ENCODE peak calls at places on chromosomes 13 and 19, in ten cellular contexts. N, M, L, Q, B, A, C, V, O and Z are unnamed samples. For H4K20me1, the result is how much of the 10 kb centered on the place peaks cover.

GRCh38 chr19:33177417-33177976 is 16.6 kb upstream of the LRP3 start:
- DNase-seq in M (peak), N (no peak), A (peak), Q (peak), L (no peak), O (no peak), V (no peak), B (peak), C (peak), Z (no peak)

GRCh38 chr19:45769054-45769782 is at the start of gene SIX5:
- DNase-seq in L (peak), M (peak), C (peak), A (peak), O (peak), V (peak), N (peak), Q (peak), B (peak), Z (peak)

GRCh38 chr13:100124265-100124664 is 35.4 kb downstream of the PCCA start:
- DNase-seq in B (no peak), L (peak), V (no peak), A (no peak), N (no peak), O (no peak), M (no peak), Q (peak), C (no peak), Z (no peak)

GRCh38 chr19:51194527-51195315 is 30.2 kb upstream of the CD33 start:
- DNase-seq in Q (no peak), V (no peak), N (no peak), C (no peak), O (no peak), M (no peak), L (no peak), B (no peak), A (no peak), Z (peak)

GRCh38 chr19:5600797-5601196 is 21.8 kb downstream of the SAFB2 start:
- DNase-seq in Q (no peak), V (no peak), A (no peak), O (no peak), B (no peak), C (no peak), M (no peak), N (no peak), L (no peak), Z (no peak)

GRCh38 chr13:19957320-19958118 is 1.0 kb upstream of the ZMYM2 start:
- DNase-seq in A (peak), O (peak), B (peak), C (peak), V (no peak), N (peak), L (peak), M (peak), Q (peak), Z (peak)

GRCh38 chr19:12411893-12412292 is 10.8 kb upstream of the ZNF799 start:
- DNase-seq in M (no peak), V (no peak), N (no peak), O (no peak), A (no peak), Q (no peak), C (no peak), L (no peak), B (no peak), Z (no peak)

GRCh38 chr19:41746593-41747227 is 8.6 kb upstream of the CEACAM6 start:
- DNase-seq in C (peak), M (peak), A (peak), Q (peak), L (peak), N (peak), O (peak), B (peak), V (peak), Z (peak)

GRCh38 chr19:47520343-47520806 is 5.5 kb upstream of the NAPA start:
- DNase-seq in V (peak), B (no peak), N (no peak), M (peak), O (no peak), A (no peak), L (no peak), C (no peak), Q (no peak), Z (no peak)

GRCh38 chr19:52086481-52086880 is 9.1 kb downstream of the ZNF841 start:
- DNase-seq in O (no peak), L (no peak), A (no peak), V (no peak), B (no peak), C (no peak), Q (peak), N (peak), M (no peak), Z (peak)

GRCh38 chr19:40056505-40056904 is 474 bp upstream of the ZNF780B start:
- DNase-seq in L (no peak), N (no peak), C (no peak), Q (no peak), V (no peak), O (no peak), M (no peak), A (no peak), B (no peak), Z (no peak)

GRCh38 chr19:48969276-48970138 is 4.4 kb downstream of the FTL start:
- DNase-seq in M (no peak), A (no peak), B (no peak), C (peak), O (peak), V (peak), N (no peak), Q (peak), L (no peak), Z (no peak)

GRCh38 chr13:101065314-101065713 is 351.0 kb downstream of the NALCN start:
- DNase-seq in C (no peak), B (no peak), V (no peak), L (peak), M (no peak), A (no peak), O (no peak), N (no peak), Q (peak), Z (no peak)

GRCh38 chr13:98450012-98450411 is 126.9 kb downstream of the STK24 start:
- DNase-seq in V (no peak), L (no peak), B (no peak), N (peak), Q (peak), O (no peak), A (no peak), C (no peak), M (no peak), Z (no peak)

GRCh38 chr13:113110852-113111315 is 5.3 kb downstream of the F7 start:
- DNase-seq in V (no peak), C (no peak), A (no peak), M (no peak), B (no peak), N (no peak), L (no peak), Q (no peak), O (no peak), Z (no peak)

GRCh38 chr19:38949580-38950367 is 19.0 kb downstream of the MRPS12 start:
- DNase-seq in V (no peak), B (peak), C (peak), O (no peak), Q (peak), M (peak), L (peak), N (peak), A (peak), Z (peak)

GRCh38 chr19:13154911-13155471 is 4.8 kb downstream of the IER2 start:
- DNase-seq in Q (peak), O (no peak), B (peak), N (peak), A (peak), V (peak), L (peak), M (peak), C (peak), Z (peak)

GRCh38 chr13:33206425-33206824 is 79.1 kb downstream of the STARD13 start:
- DNase-seq in M (peak), C (no peak), L (peak), O (no peak), Q (peak), N (peak), A (no peak), B (no peak), V (no peak), Z (no peak)

GRCh38 chr19:16185925-16186234 is 670 bp downstream of the FAM32A start:
- DNase-seq in M (peak), V (no peak), C (no peak), Q (no peak), A (no peak), N (no peak), B (no peak), L (no peak), O (peak), Z (no peak)

GRCh38 chr19:3366761-3367571 is 583 bp downstream of the NFIC start:
- DNase-seq in V (peak), M (peak), O (no peak), Q (peak), L (no peak), N (peak), B (peak), A (no peak), C (no peak), Z (peak)

GRCh38 chr13:66518068-66518467 is 712.1 kb downstream of the PCDH9 start:
- DNase-seq in M (no peak), L (no peak), O (no peak), A (no peak), N (no peak), V (no peak), B (no peak), C (peak), Q (no peak), Z (no peak)

GRCh38 chr19:17796013-17796837 is 1.3 kb downstream of the B3GNT3 start:
- DNase-seq in C (no peak), M (peak), V (no peak), O (no peak), A (peak), Q (no peak), B (peak), L (no peak), N (no peak), Z (peak)

GRCh38 chr19:30335306-30335886 is 36.8 kb upstream of the ZNF536 start:
- DNase-seq in A (no peak), Q (no peak), M (no peak), O (no peak), B (no peak), N (no peak), C (no peak), V (no peak), L (no peak), Z (no peak)

GRCh38 chr13:114212096-114212495 is 22.6 kb upstream of the CDC16 start:
- DNase-seq in V (no peak), B (no peak), A (no peak), M (peak), O (no peak), N (peak), L (peak), C (no peak), Q (peak), Z (no peak)

GRCh38 chr19:15324791-15325519 is 7.4 kb downstream of the BRD4 start:
- DNase-seq in V (no peak), L (no peak), B (peak), Q (no peak), O (no peak), M (no peak), A (no peak), C (no peak), N (no peak), Z (no peak)

GRCh38 chr19:35975608-35976214 is 19.3 kb upstream of the SDHAF1 start:
- DNase-seq in L (peak), N (peak), Q (peak), O (no peak), C (peak), B (peak), V (peak), M (peak), A (peak), Z (no peak)

GRCh38 chr19:48961051-48961649 is 4.0 kb upstream of the FTL start:
- DNase-seq in V (no peak), M (no peak), O (no peak), Q (no peak), L (no peak), N (no peak), A (no peak), B (no peak), C (no peak), Z (no peak)

GRCh38 chr13:20525144-20525600 is 485 bp downstream of the CRYL1 start:
- DNase-seq in O (peak), Q (peak), A (peak), C (peak), B (peak), L (no peak), V (peak), N (peak), M (peak), Z (peak)

GRCh38 chr13:104641309-104641708 is 1575.1 kb upstream of the SLC10A2 start:
- DNase-seq in Q (no peak), A (no peak), N (peak), V (no peak), C (no peak), B (no peak), M (peak), L (peak), O (no peak), Z (no peak)

GRCh38 chr19:48413879-48414623 is 20.6 kb downstream of the GRIN2D start:
- DNase-seq in L (no peak), A (peak), B (no peak), M (peak), N (no peak), V (no peak), C (peak), Q (peak), O (no peak), Z (peak)

GRCh38 chr13:33612641-33613638 is 205.0 kb upstream of the RFC3 start:
- DNase-seq in V (no peak), A (no peak), L (no peak), B (no peak), N (no peak), M (no peak), O (no peak), C (no peak), Q (no peak), Z (no peak)

GRCh38 chr19:2309734-2310362 is 1.9 kb upstream of the LINGO3 start:
- DNase-seq in V (no peak), C (no peak), Q (peak), A (no peak), B (no peak), M (peak), L (peak), N (peak), O (no peak), Z (no peak)

GRCh38 chr13:91228083-91228482 is 119.4 kb upstream of the MIR17HG start:
- DNase-seq in V (no peak), O (no peak), B (no peak), A (no peak), M (no peak), N (no peak), Q (no peak), C (no peak), L (no peak), Z (no peak)

GRCh38 chr19:45402469-45403070 is 2.3 kb downstream of the PPP1R13L start:
- DNase-seq in A (peak), L (no peak), N (no peak), C (peak), Q (peak), O (no peak), M (no peak), V (peak), B (peak), Z (peak)

GRCh38 chr13:30711375-30711774 is 24.0 kb upstream of the ALOX5AP start:
- DNase-seq in N (peak), O (no peak), A (peak), Q (peak), L (peak), V (no peak), B (no peak), C (no peak), M (peak), Z (peak)

GRCh38 chr19:44925114-44925891 is 10.9 kb downstream of the APOC1 start:
- DNase-seq in O (no peak), A (peak), V (no peak), Q (peak), N (peak), B (no peak), M (no peak), L (no peak), C (no peak), Z (no peak)

GRCh38 chr19:9885077-9885552 is 50.0 kb downstream of the PIN1 start:
- DNase-seq in C (peak), Q (peak), O (no peak), M (peak), A (peak), L (peak), V (no peak), B (no peak), N (peak), Z (no peak)

GRCh38 chr19:40810160-40810559 is 11.2 kb downstream of the EGLN2 start:
- DNase-seq in N (no peak), L (no peak), M (no peak), B (no peak), A (no peak), Q (no peak), V (peak), O (no peak), C (no peak), Z (no peak)

GRCh38 chr13:77898097-77898496 is 20.5 kb downstream of the EDNRB start:
- DNase-seq in B (no peak), V (no peak), C (no peak), Q (peak), A (no peak), M (peak), L (no peak), O (no peak), N (peak), Z (no peak)

GRCh38 chr13:77893066-77893465 is 25.6 kb downstream of the EDNRB start:
- DNase-seq in M (no peak), V (no peak), L (no peak), O (no peak), C (peak), Q (no peak), A (no peak), B (no peak), N (no peak), Z (no peak)

GRCh38 chr13:77896536-77896935 is 22.1 kb downstream of the EDNRB start:
- DNase-seq in Q (peak), N (peak), C (no peak), O (no peak), A (no peak), M (peak), V (no peak), L (peak), B (no peak), Z (no peak)

GRCh38 chr13:77894743-77895142 is 23.9 kb downstream of the EDNRB start:
- DNase-seq in B (no peak), C (no peak), Q (no peak), A (no peak), O (no peak), N (no peak), M (no peak), L (no peak), V (no peak), Z (no peak)

GRCh38 chr13:77896977-77897376 is 21.7 kb downstream of the EDNRB start:
- DNase-seq in Q (peak), M (peak), C (no peak), N (no peak), L (no peak), V (no peak), O (no peak), B (no peak), A (no peak), Z (no peak)
- H3K4me2 ChIP-seq in Q (peak), M (peak), C (no peak), N (no peak), L (no peak), V (no peak), O (no peak), B (no peak), A (no peak), Z (no peak)

GRCh38 chr19:21028969-21029268 is 8.5 kb downstream of the ZNF430 start:
- DNase-seq in L (no peak), V (no peak), O (no peak), B (no peak), Q (no peak), A (no peak), N (no peak), C (no peak), M (no peak), Z (peak)
- H4K20me1 ChIP-seq in L (under half), V (under half), O (under half), B (under half), Q (under half), A (under half), N (under half), C (under half), M (under half), Z (under half)

GRCh38 chr13:93246069-93246468 is 19.5 kb downstream of the GPC6 start:
- DNase-seq in B (no peak), V (no peak), Q (no peak), A (no peak), M (no peak), O (no peak), L (no peak), N (no peak), C (no peak), Z (no peak)

GRCh38 chr13:93238711-93239110 is 12.1 kb downstream of the GPC6 start:
- DNase-seq in Q (peak), L (no peak), O (no peak), M (no peak), V (no peak), B (no peak), N (no peak), A (no peak), C (no peak), Z (no peak)

GRCh38 chr13:93244918-93245280 is 18.3 kb downstream of the GPC6 start:
- DNase-seq in V (no peak), Q (peak), L (peak), C (no peak), O (no peak), N (no peak), M (no peak), B (no peak), A (no peak), Z (peak)

GRCh38 chr13:93244141-93244917 is 17.7 kb downstream of the GPC6 start:
- DNase-seq in O (peak), V (no peak), A (peak), M (no peak), B (peak), N (peak), Q (peak), C (no peak), L (peak), Z (peak)

DNA sequence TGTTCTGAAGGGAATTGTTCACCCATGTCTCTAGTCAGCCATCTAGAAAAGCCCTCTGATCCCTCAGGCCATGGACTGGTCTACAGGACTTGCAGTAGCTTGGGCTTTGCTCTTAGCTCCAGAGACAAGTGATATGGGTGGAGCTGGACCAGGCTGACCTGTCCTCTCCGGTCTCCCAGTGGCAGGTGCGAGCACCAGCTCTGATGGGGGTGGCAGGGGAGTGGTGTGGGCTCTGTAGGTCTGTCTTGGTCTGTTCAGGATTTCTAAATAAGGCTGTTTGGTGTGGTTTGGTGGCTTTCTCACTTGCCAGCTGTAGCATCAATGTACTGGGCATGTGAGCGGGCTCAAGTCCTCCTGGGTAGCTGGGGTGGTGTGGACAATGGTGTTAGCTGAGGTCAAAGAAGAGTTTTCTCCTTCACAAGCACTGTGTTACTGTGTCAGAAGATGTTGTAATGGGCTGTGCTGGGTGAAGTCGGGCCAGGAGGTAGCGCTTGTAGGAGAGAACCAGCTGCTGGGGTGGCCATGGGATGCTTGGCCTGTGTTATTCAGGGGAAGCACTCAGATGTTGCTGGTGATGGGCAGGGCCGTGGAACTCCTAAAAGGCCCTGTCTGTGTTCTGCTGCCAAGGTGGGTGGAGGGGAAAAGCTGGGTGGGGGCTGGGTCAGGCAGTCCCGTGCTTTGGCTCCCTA is 16.9 kb downstream of the GPC6 start:
- DNase-seq in Q (no peak), B (no peak), M (no peak), O (no peak), C (no peak), A (no peak), V (no peak), L (no peak), N (no peak), Z (no peak)
- H3K4me2 ChIP-seq in Q (peak), B (peak), M (no peak), O (peak), C (no peak), A (no peak), V (no peak), L (peak), N (no peak), Z (peak)

GRCh38 chr13:35906636-35907035 is 224.5 kb downstream of the DCLK1 start:
- DNase-seq in Q (no peak), L (no peak), M (no peak), N (no peak), A (no peak), O (peak), B (no peak), C (no peak), V (no peak), Z (no peak)

GRCh38 chr13:35908221-35908620 is 223.0 kb downstream of the DCLK1 start:
- DNase-seq in O (no peak), A (no peak), C (no peak), V (no peak), L (no peak), M (no peak), N (no peak), Q (no peak), B (peak), Z (no peak)

GRCh38 chr13:35912841-35913240 is 218.3 kb downstream of the DCLK1 start:
- DNase-seq in N (no peak), O (no peak), V (no peak), C (no peak), Q (no peak), L (no peak), B (no peak), A (no peak), M (no peak), Z (no peak)

GRCh38 chr13:35914662-35915061 is 216.5 kb downstream of the DCLK1 start:
- DNase-seq in A (no peak), N (no peak), Q (peak), O (no peak), L (no peak), M (peak), C (no peak), B (no peak), V (no peak), Z (no peak)

GRCh38 chr13:35909837-35910236 is 221.3 kb downstream of the DCLK1 start:
- DNase-seq in L (no peak), B (no peak), C (peak), V (no peak), M (no peak), N (no peak), A (no peak), O (no peak), Q (no peak), Z (no peak)
- H4K20me1 ChIP-seq in L (under half), B (under half), C (under half), V (under half), M (under half), N (under half), A (under half), O (under half), Q (under half), Z (under half)

GRCh38 chr13:24684600-24684998 is 4.4 kb downstream of the ATP12A start:
- DNase-seq in B (no peak), C (no peak), L (no peak), N (no peak), O (no peak), V (no peak), M (no peak), A (no peak), Q (peak), Z (peak)
- H3K4me2 ChIP-seq in B (no peak), C (peak), L (peak), N (no peak), O (no peak), V (no peak), M (no peak), A (no peak), Q (peak), Z (peak)